ENCODE peak calls at places on chromosomes 13 and 19, in nine cellular contexts. S, V, G, L, X, K, P, N and Z are unnamed samples.

GRCh38 chr13:107438251-107438650 is 777.1 kb downstream of the LIG4 start:
- DNase-seq in S (no peak), V (no peak), G (no peak), L (no peak), X (no peak), K (no peak), P (no peak), N (no peak), Z (no peak)

GRCh38 chr19:53394522-53394973 is 401 bp upstream of the ZNF765 start:
- DNase-seq in S (peak; percentile 61), V (peak; percentile 40), G (peak; percentile 58), L (peak; percentile 63), X (peak; percentile 34), K (no peak), P (no peak), N (peak; percentile 80), Z (peak; percentile 18)

GRCh38 chr19:512548-513365 is 5.5 kb downstream of the TPGS1 start:
- DNase-seq in S (no peak), V (no peak), G (no peak), L (no peak), X (no peak), K (no peak), P (no peak), N (no peak), Z (no peak)

GRCh38 chr13:94121686-94122085 is 357.8 kb downstream of the DCT start:
- DNase-seq in S (peak; percentile 86), V (no peak), G (no peak), L (peak; percentile 32), X (no peak), K (no peak), P (no peak), N (no peak), Z (no peak)

GRCh38 chr19:47723573-47723923 is 10.3 kb downstream of the EHD2 start:
- DNase-seq in S (peak; percentile 95), V (peak; percentile 83), G (peak; percentile 82), L (peak; percentile 64), X (no peak), K (peak; percentile 55), P (no peak), N (peak; percentile 95), Z (no peak)

GRCh38 chr19:56170261-56170660 is 5.5 kb upstream of the GALP start:
- DNase-seq in S (peak; percentile 43), V (peak; percentile 80), G (no peak), L (peak; percentile 94), X (no peak), K (no peak), P (peak; percentile 63), N (no peak), Z (no peak)

GRCh38 chr13:110921695-110922094 is 6.8 kb upstream of the ANKRD10 start:
- DNase-seq in S (no peak), V (no peak), G (no peak), L (no peak), X (no peak), K (no peak), P (no peak), N (no peak), Z (no peak)

GRCh38 chr13:73934215-73934623 is 200.0 kb downstream of the KLF12 start:
- DNase-seq in S (peak; percentile 43), V (no peak), G (no peak), L (peak; percentile 74), X (no peak), K (no peak), P (no peak), N (no peak), Z (no peak)

GRCh38 chr13:109672545-109672944 is 113.8 kb downstream of the IRS2 start:
- DNase-seq in S (peak; percentile 19), V (no peak), G (no peak), L (no peak), X (no peak), K (no peak), P (no peak), N (no peak), Z (no peak)

GRCh38 chr13:43232866-43233265 is 209.5 kb downstream of the DNAJC15 start:
- DNase-seq in S (peak; percentile 77), V (no peak), G (no peak), L (peak; percentile 81), X (no peak), K (no peak), P (no peak), N (no peak), Z (no peak)

GRCh38 chr19:12606796-12607195 is 3.8 kb downstream of the ZNF490 start:
- DNase-seq in S (no peak), V (peak; percentile 49), G (no peak), L (no peak), X (no peak), K (no peak), P (no peak), N (peak; percentile 28), Z (no peak)

GRCh38 chr13:47603365-47603764 is 397.7 kb downstream of the SUCLA2 start:
- DNase-seq in S (peak; percentile 16), V (no peak), G (no peak), L (no peak), X (no peak), K (no peak), P (no peak), N (no peak), Z (no peak)

GRCh38 chr13:112177889-112178288 is 110.9 kb downstream of the SOX1 start:
- DNase-seq in S (no peak), V (no peak), G (no peak), L (no peak), X (no peak), K (no peak), P (no peak), N (no peak), Z (no peak)

GRCh38 chr19:45577111-45577905 is 7.3 kb downstream of the OPA3 start:
- DNase-seq in S (peak; percentile 95), V (peak; percentile 99), G (no peak), L (peak; percentile 95), X (no peak), K (no peak), P (peak; percentile 57), N (peak; percentile 79), Z (no peak)

GRCh38 chr13:113591750-113592149 is 7.2 kb downstream of the TFDP1 start:
- DNase-seq in S (no peak), V (no peak), G (no peak), L (no peak), X (no peak), K (no peak), P (no peak), N (peak; percentile 38), Z (no peak)

GRCh38 chr13:40484101-40484800 is 182.2 kb downstream of the FOXO1 start:
- DNase-seq in S (no peak), V (no peak), G (no peak), L (no peak), X (no peak), K (no peak), P (no peak), N (no peak), Z (no peak)
- H3K27ac ChIP-seq in S (no peak overlapping the region), V (no peak overlapping the region), G (no peak overlapping the region), L (no peak overlapping the region), X (peak overlapping the region; percentile 39), K (no peak overlapping the region), P (peak overlapping the region; percentile 56), N (no peak overlapping the region), Z (no peak overlapping the region)

GRCh38 chr19:39410620-39411005 is 1.9 kb upstream of the PLEKHG2 start:
- DNase-seq in S (no peak), V (peak; percentile 15), G (peak; percentile 42), L (no peak), X (no peak), K (no peak), P (no peak), N (peak; percentile 70), Z (no peak)

GRCh38 chr19:39408392-39409206 is 2.0 kb downstream of the ZFP36 start:
- DNase-seq in S (peak; percentile 52), V (peak; percentile 49), G (peak; percentile 71), L (peak; percentile 58), X (no peak), K (peak; percentile 71), P (no peak), N (peak; percentile 73), Z (no peak)

GRCh38 chr19:39409207-39409885 is 2.7 kb downstream of the ZFP36 start:
- DNase-seq in S (peak; percentile 61), V (peak; percentile 93), G (peak; percentile 94), L (peak; percentile 90), X (peak; percentile 80), K (peak; percentile 89), P (peak; percentile 97), N (peak; percentile 97), Z (peak; percentile 69)

GRCh38 chr19:39411006-39411831 is 1.2 kb upstream of the PLEKHG2 start:
- DNase-seq in S (peak; percentile 68), V (peak; percentile 31), G (peak; percentile 73), L (no peak), X (no peak), K (peak; percentile 70), P (peak; percentile 85), N (peak; percentile 89), Z (no peak)

GRCh38 chr19:39409886-39410619 is 2.4 kb upstream of the PLEKHG2 start:
- DNase-seq in S (no peak), V (no peak), G (peak; percentile 85), L (no peak), X (peak; percentile 31), K (peak; percentile 73), P (peak; percentile 86), N (peak; percentile 95), Z (no peak)
- H3K4me3 ChIP-seq in S (peak overlapping the region; percentile 58), V (peak overlapping the region; percentile 99), G (peak overlapping the region; percentile 98), L (peak overlapping the region; percentile 100), X (peak overlapping the region; percentile 76), K (peak overlapping the region; percentile 96), P (peak overlapping the region; percentile 96), N (peak overlapping the region; percentile 76), Z (peak overlapping the region; percentile 94)

GRCh38 chr13:31629085-31629785 is 110.1 kb upstream of the RXFP2 start:
- DNase-seq in S (peak; percentile 40), V (no peak), G (no peak), L (peak; percentile 6), X (no peak), K (no peak), P (no peak), N (no peak), Z (no peak)
- TF ChIP-seq CTCF in S (no peak), V (no peak), G (no peak), L (no peak), X (no peak), K (no peak), P (no peak), N (no peak), Z (no peak)

GRCh38 chr19:5628919-5629481 is 6.1 kb downstream of the SAFB start:
- DNase-seq in S (no peak), V (no peak), G (no peak), L (no peak), X (no peak), K (no peak), P (no peak), N (no peak), Z (no peak)

GRCh38 chr19:5632657-5633056 is 9.8 kb downstream of the SAFB start:
- DNase-seq in S (no peak), V (no peak), G (peak; percentile 36), L (no peak), X (no peak), K (no peak), P (no peak), N (no peak), Z (no peak)

GRCh38 chr19:5632241-5632612 is 9.3 kb downstream of the SAFB start:
- DNase-seq in S (no peak), V (no peak), G (no peak), L (no peak), X (no peak), K (no peak), P (no peak), N (no peak), Z (no peak)

GRCh38 chr19:5628470-5628869 is 5.6 kb downstream of the SAFB start:
- DNase-seq in S (peak; percentile 64), V (no peak), G (no peak), L (no peak), X (no peak), K (no peak), P (no peak), N (no peak), Z (no peak)

GRCh38 chr19:5631511-5632240 is 8.8 kb downstream of the SAFB start:
- DNase-seq in S (no peak), V (no peak), G (peak; percentile 31), L (no peak), X (no peak), K (no peak), P (no peak), N (no peak), Z (no peak)
- H3K27ac ChIP-seq in S (peak overlapping the region; percentile 2), V (no peak overlapping the region), G (peak overlapping the region; percentile 72), L (no peak overlapping the region), X (no peak overlapping the region), K (peak overlapping the region; percentile 36), P (no peak overlapping the region), N (peak overlapping the region; percentile 33), Z (no peak overlapping the region)